ENCODE peak calls at places on chromosome 15, in seven cellular contexts. B is cerebellum; V is occipital lobe; M is HuH-7.5; X is activated CD4-positive, alpha-beta T cell treated with anti-CD3 and anti-CD28 coated beads for 48 hours; U is mucosa of gallbladder; N is astrocyte of the spinal cord. I is an unnamed sample.
A peak's percentile ranks its signal among the peaks of the same experiment; 100 is the strongest.

GRCh38 chr15:23467110-23467600 is 20.1 kb upstream of the GOLGA6L2 start:
- DNase-seq in B (peak; percentile 1), V (no peak), M (peak; percentile 9), X (no peak), U (no peak), N (peak; percentile 21), I (peak; percentile 21)

GRCh38 chr15:53586815-53587214 is 172.6 kb downstream of the WDR72 start:
- DNase-seq in B (peak; percentile 1), V (no peak), M (no peak), X (peak; percentile 47), U (no peak), N (peak; percentile 34), I (peak; percentile 11)

GRCh38 chr15:81312790-81313543 is 11.0 kb downstream of the STARD5 start:
- DNase-seq in B (no peak), V (peak; percentile 74), M (no peak), X (no peak), U (peak; percentile 77), N (peak; percentile 98), I (no peak)

GRCh38 chr15:28994142-28994829 is 108.5 kb downstream of the APBA2 start:
- DNase-seq in B (no peak), V (no peak), M (no peak), X (peak; percentile 59), U (no peak), N (no peak), I (no peak)

GRCh38 chr15:90322531-90322930 is 29.6 kb upstream of the ZNF774 start:
- DNase-seq in B (no peak), V (no peak), M (no peak), X (no peak), U (no peak), N (no peak), I (no peak)

GRCh38 chr15:85973584-85974347 is 105.9 kb upstream of the AGBL1 start:
- DNase-seq in B (no peak), V (no peak), M (no peak), X (no peak), U (no peak), N (no peak), I (no peak)

GRCh38 chr15:60635507-60636352 is 156.8 kb upstream of the ICE2 start:
- DNase-seq in B (no peak), V (no peak), M (no peak), X (no peak), U (no peak), N (no peak), I (peak; percentile 36)

GRCh38 chr15:58524247-58524646 is 92.5 kb downstream of the LIPC start:
- DNase-seq in B (no peak), V (no peak), M (no peak), X (no peak), U (no peak), N (no peak), I (no peak)

GRCh38 chr15:83210619-83211018 is 3.0 kb upstream of the HDGFL3 start:
- DNase-seq in B (peak; percentile 73), V (no peak), M (peak; percentile 43), X (no peak), U (no peak), N (peak; percentile 43), I (no peak)

GRCh38 chr15:25850154-25851111 is 12.7 kb downstream of the ATP10A start:
- DNase-seq in B (no peak), V (no peak), M (no peak), X (peak; percentile 83), U (peak; percentile 80), N (peak; percentile 82), I (peak; percentile 64)

GRCh38 chr15:54298396-54298795 is 320.2 kb downstream of the UNC13C start:
- DNase-seq in B (no peak), V (no peak), M (no peak), X (no peak), U (no peak), N (no peak), I (no peak)

GRCh38 chr15:38603672-38604071 is 39.1 kb upstream of the RASGRP1 start:
- DNase-seq in B (no peak), V (no peak), M (no peak), X (no peak), U (no peak), N (no peak), I (no peak)

GRCh38 chr15:52649686-52650085 is 29.5 kb downstream of the ATOSA start:
- DNase-seq in B (no peak), V (no peak), M (no peak), X (no peak), U (no peak), N (no peak), I (no peak)

GRCh38 chr15:70362911-70363310 is 265.2 kb upstream of the TLE3 start:
- DNase-seq in B (peak; percentile 16), V (no peak), M (peak; percentile 75), X (no peak), U (no peak), N (peak; percentile 22), I (peak; percentile 53)

GRCh38 chr15:39942753-39943150 is 8.8 kb downstream of the EIF2AK4 start:
- DNase-seq in B (no peak), V (no peak), M (no peak), X (no peak), U (no peak), N (no peak), I (no peak)

GRCh38 chr15:101489236-101489632 is 273 bp downstream of the PCSK6 start:
- DNase-seq in B (no peak), V (no peak), M (peak; percentile 97), X (peak; percentile 42), U (no peak), N (no peak), I (peak; percentile 84)

GRCh38 chr15:35545316-35545824 is 595 bp downstream of the DPH6 start:
- DNase-seq in B (peak; percentile 14), V (no peak), M (peak; percentile 8), X (peak; percentile 25), U (peak; percentile 40), N (peak; percentile 69), I (peak; percentile 20)

GRCh38 chr15:42461261-42461660 is 29.7 kb downstream of the ZNF106 start:
- DNase-seq in B (no peak), V (no peak), M (no peak), X (no peak), U (no peak), N (no peak), I (no peak)

GRCh38 chr15:71203573-71204444 is 88.5 kb downstream of the THSD4 start:
- DNase-seq in B (no peak), V (no peak), M (no peak), X (no peak), U (no peak), N (no peak), I (no peak)

GRCh38 chr15:58738051-58738707 is 11.3 kb downstream of the ADAM10 start:
- DNase-seq in B (no peak), V (no peak), M (no peak), X (no peak), U (no peak), N (peak; percentile 28), I (no peak)

GRCh38 chr15:63447277-63447676 is 57.1 kb upstream of the USP3 start:
- DNase-seq in B (no peak), V (no peak), M (no peak), X (no peak), U (no peak), N (no peak), I (no peak)

GRCh38 chr15:49895337-49896223 is 223.5 kb downstream of the ATP8B4 start:
- DNase-seq in B (no peak), V (no peak), M (no peak), X (no peak), U (peak; percentile 38), N (peak; percentile 74), I (no peak)

GRCh38 chr15:40871749-40872617 is 2.1 kb downstream of the RHOV start:
- DNase-seq in B (no peak), V (no peak), M (no peak), X (peak; percentile 38), U (peak; percentile 54), N (no peak), I (peak; percentile 84)

GRCh38 chr15:65032823-65033537 is 3.5 kb upstream of the MTFMT start:
- DNase-seq in B (peak; percentile 47), V (no peak), M (peak; percentile 81), X (peak; percentile 62), U (peak; percentile 38), N (peak; percentile 53), I (no peak)

GRCh38 chr15:79641841-79642240 is 209.7 kb downstream of the MINAR1 start:
- DNase-seq in B (no peak), V (no peak), M (no peak), X (no peak), U (no peak), N (no peak), I (no peak)